ENCODE peak calls at places on chromosomes 3 and 15, in eight cellular contexts. U, N, G, I, Y, K, D and Q are unnamed samples.

GRCh38 chr3:47566667-47567066 is 12.0 kb downstream of the CSPG5 start:
- DNase-seq in U (no peak), N (no peak), G (no peak), I (no peak), Y (no peak), K (no peak), D (no peak), Q (no peak)

GRCh38 chr15:69414702-69415161 is 583 bp downstream of the KIF23 start:
- DNase-seq in U (no peak), N (no peak), G (peak; percentile 72), I (no peak), Y (no peak), K (peak; percentile 43), D (peak; percentile 69), Q (peak; percentile 92)

GRCh38 chr3:58308728-58309127 is 2.4 kb downstream of the HTD2 start:
- DNase-seq in U (peak; percentile 31), N (no peak), G (no peak), I (no peak), Y (no peak), K (no peak), D (peak; percentile 42), Q (no peak)

GRCh38 chr3:14472471-14473351 is 67.4 kb downstream of the GRIP2 start:
- DNase-seq in U (no peak), N (no peak), G (peak; percentile 43), I (no peak), Y (no peak), K (peak; percentile 77), D (peak; percentile 69), Q (peak; percentile 94)

GRCh38 chr15:78960308-78960707 is 15.5 kb upstream of the CTSH start:
- DNase-seq in U (no peak), N (no peak), G (no peak), I (no peak), Y (no peak), K (no peak), D (no peak), Q (no peak)

GRCh38 chr15:59522988-59523461 is 85.0 kb downstream of the FAM81A start:
- DNase-seq in U (no peak), N (no peak), G (no peak), I (no peak), Y (no peak), K (no peak), D (peak; percentile 16), Q (no peak)

GRCh38 chr15:89071471-89071870 is 16.8 kb upstream of the ABHD2 start:
- DNase-seq in U (no peak), N (no peak), G (no peak), I (no peak), Y (no peak), K (no peak), D (no peak), Q (no peak)

GRCh38 chr3:177201707-177202397 is 4.6 kb upstream of the TBL1XR1 start:
- DNase-seq in U (no peak), N (no peak), G (no peak), I (no peak), Y (no peak), K (no peak), D (no peak), Q (peak; percentile 42)

GRCh38 chr15:70450142-70450443 is 313.3 kb downstream of the UACA start:
- DNase-seq in U (no peak), N (no peak), G (no peak), I (no peak), Y (no peak), K (no peak), D (no peak), Q (no peak)

GRCh38 chr15:57923750-57924149 is 141.8 kb downstream of the ALDH1A2 start:
- DNase-seq in U (peak; percentile 38), N (no peak), G (no peak), I (peak; percentile 31), Y (peak; percentile 72), K (no peak), D (no peak), Q (no peak)

GRCh38 chr3:183290216-183290615 is 37.2 kb downstream of the B3GNT5 start:
- DNase-seq in U (no peak), N (no peak), G (no peak), I (no peak), Y (no peak), K (no peak), D (no peak), Q (no peak)

GRCh38 chr3:52893723-52894122 is 3.6 kb downstream of the STIMATE start:
- DNase-seq in U (no peak), N (no peak), G (no peak), I (peak; percentile 71), Y (peak; percentile 77), K (peak; percentile 36), D (no peak), Q (no peak)

GRCh38 chr15:74815121-74815933 is 2.7 kb downstream of the LMAN1L start:
- DNase-seq in U (no peak), N (no peak), G (no peak), I (peak; percentile 88), Y (no peak), K (no peak), D (no peak), Q (no peak)

GRCh38 chr3:33438284-33438668 is 1.9 kb downstream of the UBP1 start:
- DNase-seq in U (no peak), N (no peak), G (no peak), I (no peak), Y (no peak), K (no peak), D (peak; percentile 14), Q (no peak)
- H3K36me3 ChIP-seq in U (no peaks in the 10 kb centered on the region), N (no peaks in the 10 kb centered on the region), G (no peaks in the 10 kb centered on the region), I (no peaks in the 10 kb centered on the region), Y (no peaks in the 10 kb centered on the region), K (no peaks in the 10 kb centered on the region), D (no peaks in the 10 kb centered on the region), Q (peaks cover 5% of the 10 kb centered on the region)

DNA sequence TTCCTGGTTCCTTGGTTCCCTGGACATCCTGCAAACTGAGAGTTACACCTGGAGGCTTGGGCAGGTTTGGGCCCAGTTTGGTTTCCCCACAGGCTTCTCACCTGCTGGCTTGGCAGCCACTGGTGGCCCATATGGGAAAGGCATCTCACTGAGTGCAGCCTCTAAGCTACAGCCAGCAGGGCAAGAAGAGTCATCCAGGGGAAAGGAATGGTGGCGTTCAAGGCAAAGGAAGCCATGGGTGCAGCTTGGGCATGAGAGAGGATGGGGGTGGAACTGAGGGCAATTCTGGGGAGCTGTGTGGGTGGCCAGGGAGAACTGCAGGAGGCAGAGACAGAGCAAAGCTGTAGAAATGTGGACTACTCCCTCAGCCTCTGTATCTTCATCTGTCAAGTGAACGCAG is 106.4 kb downstream of the EPHB1 start:
- DNase-seq in U (no peak), N (no peak), G (no peak), I (no peak), Y (no peak), K (no peak), D (no peak), Q (no peak)
- TF ChIP-seq CTCF in U (no peak), N (no peak), G (no peak), I (no peak), Y (no peak), K (no peak), D (no peak), Q (no peak)

GRCh38 chr15:101167791-101168462 is 83.9 kb downstream of the CHSY1 start:
- DNase-seq in U (peak; percentile 86), N (peak; percentile 83), G (peak; percentile 74), I (peak; percentile 42), Y (peak; percentile 86), K (no peak), D (peak; percentile 50), Q (peak; percentile 93)

GRCh38 chr15:101167366-101167790 is 84.5 kb downstream of the CHSY1 start:
- DNase-seq in U (no peak), N (no peak), G (no peak), I (no peak), Y (no peak), K (no peak), D (no peak), Q (no peak)

GRCh38 chr15:101168898-101169297 is 83.0 kb downstream of the CHSY1 start:
- DNase-seq in U (no peak), N (no peak), G (no peak), I (no peak), Y (no peak), K (no peak), D (no peak), Q (no peak)

GRCh38 chr15:101168463-101168824 is 83.4 kb downstream of the CHSY1 start:
- DNase-seq in U (no peak), N (peak; percentile 72), G (no peak), I (peak; percentile 45), Y (peak; percentile 84), K (no peak), D (no peak), Q (no peak)

GRCh38 chr15:101165905-101166471 is 85.9 kb downstream of the CHSY1 start:
- DNase-seq in U (no peak), N (no peak), G (no peak), I (no peak), Y (no peak), K (no peak), D (no peak), Q (no peak)
- H3K27ac ChIP-seq in U (peak overlapping the region; percentile 94), N (no peak overlapping the region), G (no peak overlapping the region), I (peak overlapping the region; percentile 86), Y (peak overlapping the region; percentile 86), K (no peak overlapping the region), D (no peak overlapping the region), Q (no peak overlapping the region)

GRCh38 chr3:23822559-23822958 is 16.8 kb downstream of the UBE2E1 start:
- DNase-seq in U (no peak), N (no peak), G (no peak), I (no peak), Y (no peak), K (no peak), D (no peak), Q (no peak)
- H3K36me3 ChIP-seq in U (no peaks in the 10 kb centered on the region), N (no peaks in the 10 kb centered on the region), G (peaks cover 15% of the 10 kb centered on the region), I (peaks cover 10% of the 10 kb centered on the region), Y (no peaks in the 10 kb centered on the region), K (no peaks in the 10 kb centered on the region), D (no peaks in the 10 kb centered on the region), Q (no peaks in the 10 kb centered on the region)

GRCh38 chr15:27817258-27817657 is 281.9 kb downstream of the OCA2 start:
- DNase-seq in U (no peak), N (no peak), G (no peak), I (no peak), Y (no peak), K (no peak), D (no peak), Q (no peak)
- TF ChIP-seq CTCF in U (no peak), N (no peak), G (no peak), I (no peak), Y (no peak), K (no peak), D (no peak), Q (no peak)

DNA sequence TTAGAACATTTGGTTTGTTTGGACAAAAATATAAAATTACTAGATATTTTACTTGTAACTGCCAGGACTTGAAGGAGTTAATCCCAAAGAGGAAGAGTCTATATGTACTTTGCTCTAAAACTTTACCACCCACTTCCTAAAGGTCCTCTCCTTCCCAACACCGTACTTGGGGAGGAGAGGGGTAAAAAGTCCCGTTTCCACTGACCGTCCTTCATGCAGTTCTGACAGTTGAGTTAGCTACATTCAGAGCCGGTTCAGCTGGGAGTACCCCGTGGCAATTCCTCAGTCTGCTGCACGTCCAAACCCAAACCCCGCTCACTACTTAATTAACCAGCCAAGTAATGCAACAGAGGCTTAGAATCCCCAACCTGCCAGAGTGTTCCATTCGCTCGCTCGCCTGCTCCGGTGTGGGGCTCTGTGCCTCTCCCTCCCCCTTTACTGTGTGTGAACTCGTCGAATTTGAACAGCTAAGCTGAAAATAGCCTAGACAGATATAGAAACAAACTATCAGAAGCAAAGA is 519.7 kb downstream of the FOXP1 start:
- DNase-seq in U (peak; percentile 49), N (peak; percentile 54), G (no peak), I (no peak), Y (peak; percentile 72), K (peak; percentile 50), D (peak; percentile 35), Q (peak; percentile 36)
- H3K27ac ChIP-seq in U (peak overlapping the region; percentile 96), N (peak overlapping the region; percentile 96), G (no peak overlapping the region), I (peak overlapping the region; percentile 96), Y (peak overlapping the region; percentile 94), K (peak overlapping the region; percentile 96), D (peak overlapping the region; percentile 93), Q (peak overlapping the region; percentile 86)